ENCODE peak calls at places on chromosomes 6 and 20, in six cellular contexts. R, Q, S, W, N and D are unnamed samples.

GRCh38 chr6:90219168-90219985 is 77.3 kb downstream of the BACH2 start:
- DNase-seq in S (no peak), N (no peak), W (no peak), Q (peak), R (peak), D (no peak)

GRCh38 chr6:134519456-134519855 is 201.5 kb upstream of the SGK1 start:
- DNase-seq in Q (no peak), N (no peak), R (no peak), S (no peak), W (no peak), D (no peak)

GRCh38 chr6:381742-382461 is 9.7 kb upstream of the IRF4 start:
- DNase-seq in R (no peak), N (no peak), Q (no peak), W (no peak), S (no peak), D (no peak)

GRCh38 chr6:71733970-71734899 is 152.1 kb upstream of the RIMS1 start:
- DNase-seq in R (no peak), W (no peak), S (no peak), Q (no peak), N (no peak), D (no peak)

GRCh38 chr6:97150932-97151331 is 132.1 kb downstream of the MMS22L start:
- DNase-seq in W (no peak), Q (no peak), R (no peak), N (no peak), S (no peak), D (no peak)

GRCh38 chr20:57493091-57493615 is 31.8 kb downstream of the CTCFL start:
- DNase-seq in N (no peak), W (no peak), S (no peak), Q (no peak), R (no peak), D (no peak)

GRCh38 chr6:5141046-5141445 is 55.9 kb downstream of the PPP1R3G start:
- DNase-seq in W (no peak), Q (no peak), S (no peak), N (no peak), R (no peak), D (no peak)

GRCh38 chr6:74248966-74249365 is 553.0 kb downstream of the CD109 start:
- DNase-seq in Q (no peak), S (no peak), N (no peak), R (no peak), W (no peak), D (no peak)

GRCh38 chr6:143348531-143348930 is 102.0 kb downstream of the ADAT2 start:
- DNase-seq in W (no peak), S (no peak), R (no peak), Q (no peak), N (no peak), D (no peak)

GRCh38 chr6:88359530-88360202 is 193.5 kb upstream of the CNR1 start:
- DNase-seq in S (no peak), R (no peak), W (no peak), Q (no peak), N (no peak), D (no peak)

GRCh38 chr20:50968289-50968688 is 9.7 kb downstream of the MOCS3 start:
- DNase-seq in N (no peak), W (no peak), S (no peak), R (no peak), Q (no peak), D (no peak)

GRCh38 chr6:34053721-34054120 is 92.2 kb downstream of the GRM4 start:
- DNase-seq in R (peak), W (no peak), N (no peak), Q (peak), S (no peak), D (no peak)

GRCh38 chr20:64077094-64077493 is 2.2 kb downstream of the RGS19 start:
- DNase-seq in W (peak), N (no peak), S (no peak), R (no peak), Q (no peak), D (no peak)

GRCh38 chr20:58482416-58482815 is 32.8 kb downstream of the APCDD1L start:
- DNase-seq in N (no peak), W (no peak), S (no peak), Q (no peak), R (no peak), D (no peak)

GRCh38 chr20:24605937-24606455 is 136.6 kb downstream of the SYNDIG1 start:
- DNase-seq in Q (no peak), W (no peak), N (no peak), R (no peak), S (no peak), D (no peak)

GRCh38 chr20:31945319-31945718 is 6.5 kb downstream of the PDRG1 start:
- DNase-seq in S (no peak), Q (no peak), R (no peak), W (no peak), N (no peak), D (no peak)

GRCh38 chr6:111921108-111921507 is 47.9 kb upstream of the FYN start:
- DNase-seq in N (no peak), S (no peak), R (no peak), W (no peak), Q (no peak), D (no peak)

GRCh38 chr20:32184953-32185603 is 22.5 kb downstream of the PLAGL2 start:
- DNase-seq in W (no peak), Q (no peak), S (no peak), R (no peak), N (no peak), D (no peak)

GRCh38 chr20:2699775-2700413 is 7.3 kb downstream of the EBF4 start:
- DNase-seq in S (no peak), N (no peak), Q (no peak), R (no peak), W (no peak), D (no peak)

GRCh38 chr6:143842468-143842901 is 653 bp upstream of the LTV1 start:
- DNase-seq in N (no peak), S (no peak), Q (peak), W (no peak), R (no peak), D (no peak)

GRCh38 chr6:44192428-44193041 is 24.2 kb upstream of the MYMX start:
- DNase-seq in N (no peak), S (no peak), W (no peak), Q (no peak), R (no peak), D (no peak)

GRCh38 chr20:25308671-25309394 is 60.9 kb downstream of the PYGB start:
- DNase-seq in N (no peak), W (no peak), R (no peak), S (no peak), Q (no peak), D (no peak)

GRCh38 chr6:83615025-83615999 is 93.6 kb downstream of the SNAP91 start:
- DNase-seq in N (no peak), S (no peak), Q (peak), W (peak), R (peak), D (no peak)

GRCh38 chr6:46175446-46175845 is 4.7 kb upstream of the ENPP5 start:
- DNase-seq in R (no peak), N (no peak), Q (no peak), W (no peak), S (no peak), D (no peak)

GRCh38 chr6:108902389-108902792 is 54.2 kb downstream of the ARMC2 start:
- DNase-seq in S (no peak), Q (no peak), N (no peak), R (no peak), W (no peak), D (no peak)

GRCh38 chr6:21264288-21264818 is 329.2 kb upstream of the SOX4 start:
- DNase-seq in W (no peak), Q (peak), N (no peak), S (no peak), R (peak), D (no peak)

GRCh38 chr6:4212588-4212987 is 77.2 kb upstream of the ECI2 start:
- DNase-seq in W (no peak), S (no peak), R (no peak), N (no peak), Q (no peak), D (no peak)

GRCh38 chr6:43851204-43851855 is 81.3 kb downstream of the VEGFA start:
- DNase-seq in S (no peak), W (no peak), N (no peak), Q (no peak), R (no peak), D (no peak)

GRCh38 chr6:35264550-35265274 is 5.2 kb downstream of the ZNF76 start:
- DNase-seq in N (no peak), W (no peak), Q (no peak), S (no peak), R (no peak), D (no peak)

GRCh38 chr6:55782275-55782674 is 93.1 kb downstream of the BMP5 start:
- DNase-seq in W (no peak), N (no peak), S (no peak), R (no peak), Q (no peak), D (no peak)

GRCh38 chr6:132797975-132798819 is at the start of gene SLC18B1:
- DNase-seq in W (peak), Q (peak), N (peak), R (peak), S (peak), D (no peak)

GRCh38 chr6:84979541-84979940 is 215.1 kb upstream of the TBX18 start:
- DNase-seq in R (no peak), S (no peak), N (no peak), Q (no peak), W (no peak), D (no peak)

GRCh38 chr6:170024940-170025339 is 265.9 kb downstream of the DLL1 start:
- DNase-seq in Q (no peak), W (no peak), N (no peak), R (no peak), S (no peak), D (no peak)

GRCh38 chr20:52305843-52306242 is 114.3 kb upstream of the ZFP64 start:
- DNase-seq in Q (no peak), S (peak), N (no peak), R (no peak), W (no peak), D (no peak)

GRCh38 chr6:45420083-45420908 is 42.6 kb upstream of the SUPT3H start:
- DNase-seq in Q (no peak), W (no peak), N (peak), S (peak), R (no peak), D (no peak)

GRCh38 chr20:54197621-54198604 is 10.0 kb upstream of the PFDN4 start:
- DNase-seq in Q (no peak), N (no peak), W (no peak), R (no peak), S (no peak), D (no peak)

GRCh38 chr6:29887330-29887818 is 55.0 kb upstream of the HLA-A start:
- DNase-seq in W (peak), S (peak), Q (no peak), N (no peak), R (no peak), D (no peak)

GRCh38 chr6:47134476-47135189 is 92.5 kb upstream of the ADGRF1 start:
- DNase-seq in W (no peak), N (no peak), Q (peak), S (no peak), R (peak), D (no peak)

GRCh38 chr6:169529931-169530761 is 171.7 kb downstream of the WDR27 start:
- DNase-seq in Q (no peak), N (no peak), W (no peak), R (no peak), S (no peak), D (no peak)